ENCODE peak calls at places on chromosomes 5 and 9, in four cellular contexts. C is iPS DF 6.9, L is brain microvascular endothelial cell, W is tibial artery. H is an unnamed sample.

GRCh38 chr5:11520241-11520929 is 383.9 kb downstream of the CTNND2 start:
- DNase-seq in L (no peak), W (no peak), C (no peak), H (no peak)

GRCh38 chr5:133892774-133893173 is 75.7 kb downstream of the C5orf15 start:
- DNase-seq in W (no peak), C (no peak), L (no peak), H (no peak)

GRCh38 chr9:92138157-92138959 is 23.1 kb upstream of the SPTLC1 start:
- DNase-seq in W (no peak), L (peak; percentile 43), C (peak; percentile 68), H (no peak)

GRCh38 chr5:176810687-176811501 is 535 bp downstream of the UNC5A start:
- DNase-seq in L (no peak), C (no peak), W (no peak), H (no peak)

GRCh38 chr5:143262393-143263174 is 140.9 kb downstream of the NR3C1 start:
- DNase-seq in L (peak; percentile 93), C (no peak), W (no peak), H (no peak)

GRCh38 chr5:50595199-50595598 is 71.2 kb upstream of the PARP8 start:
- DNase-seq in W (no peak), C (no peak), L (peak; percentile 82), H (no peak)

GRCh38 chr5:44993286-44993685 is 184.5 kb downstream of the MRPS30 start:
- DNase-seq in L (no peak), C (no peak), W (no peak), H (no peak)

GRCh38 chr5:11851965-11852745 is 52.1 kb downstream of the CTNND2 start:
- DNase-seq in C (no peak), L (no peak), W (no peak), H (no peak)

GRCh38 chr9:113775714-113776113 is 100.4 kb upstream of the ZNF618 start:
- DNase-seq in W (no peak), L (no peak), C (no peak), H (no peak)

GRCh38 chr5:172453206-172453985 is 929 bp downstream of the SH3PXD2B start:
- DNase-seq in W (no peak), C (no peak), L (peak; percentile 66), H (no peak)

GRCh38 chr5:42656661-42657035 is 100.0 kb upstream of the CCDC152 start:
- DNase-seq in L (no peak), C (no peak), W (no peak), H (no peak)

GRCh38 chr9:88579363-88579715 is 44.4 kb downstream of the NXNL2 start:
- DNase-seq in W (no peak), L (no peak), C (no peak), H (no peak)

GRCh38 chr5:139383275-139383992 is at the start of gene SLC23A1:
- DNase-seq in W (no peak), C (no peak), L (no peak), H (no peak)

GRCh38 chr5:17012289-17012688 is 76.2 kb upstream of the MYO10 start:
- DNase-seq in L (peak; percentile 39), C (no peak), W (no peak), H (no peak)

GRCh38 chr5:168214071-168214470 is 77.4 kb upstream of the WWC1 start:
- DNase-seq in L (no peak), C (no peak), W (no peak), H (no peak)

GRCh38 chr9:34379334-34380033 is 2.8 kb upstream of the MYORG start:
- DNase-seq in W (peak; percentile 89), L (peak; percentile 79), C (peak; percentile 96), H (peak; percentile 56)

GRCh38 chr5:81268797-81269196 is 32.6 kb upstream of the ZCCHC9 start:
- DNase-seq in L (peak; percentile 64), W (no peak), C (no peak), H (peak; percentile 39)

GRCh38 chr5:170986598-170986997 is 124.8 kb downstream of the RANBP17 start:
- DNase-seq in L (no peak), W (no peak), C (no peak), H (no peak)

GRCh38 chr5:134586866-134587524 is 45.6 kb downstream of the SAR1B start:
- DNase-seq in W (peak; percentile 82), C (peak; percentile 93), L (peak; percentile 66), H (peak; percentile 24)

GRCh38 chr5:111197523-111197922 is 26.7 kb upstream of the CAMK4 start:
- DNase-seq in C (no peak), W (peak; percentile 27), L (no peak), H (no peak)

GRCh38 chr9:94014066-94014654 is 59.0 kb upstream of the BARX1 start:
- DNase-seq in C (peak; percentile 11), L (peak; percentile 30), W (no peak), H (no peak)

GRCh38 chr5:133581348-133581747 is 31.0 kb downstream of the FSTL4 start:
- DNase-seq in L (no peak), W (no peak), C (no peak), H (no peak)

GRCh38 chr9:75359638-75360037 is 271.3 kb downstream of the OSTF1 start:
- DNase-seq in C (no peak), L (no peak), W (no peak), H (no peak)

GRCh38 chr5:109936996-109937395 is 247.3 kb downstream of the MAN2A1 start:
- DNase-seq in L (no peak), W (no peak), C (no peak), H (no peak)

GRCh38 chr9:70303268-70303667 is 44.5 kb downstream of the SMC5 start:
- DNase-seq in C (no peak), L (no peak), W (no peak), H (no peak)

GRCh38 chr5:139740138-139740992 is 55.2 kb upstream of the PSD2 start:
- DNase-seq in L (no peak), W (no peak), C (no peak), H (no peak)

GRCh38 chr5:125269926-125270325 is 523.5 kb upstream of the ZNF608 start:
- DNase-seq in L (no peak), W (no peak), C (no peak), H (no peak)

GRCh38 chr5:89350684-89351083 is 467.7 kb upstream of the MEF2C start:
- DNase-seq in W (no peak), C (no peak), L (no peak), H (no peak)

GRCh38 chr5:148382961-148383360 is 797 bp upstream of the FBXO38 start:
- DNase-seq in W (no peak), L (no peak), C (no peak), H (no peak)
- H3K27ac ChIP-seq in W (peak overlapping the region; percentile 93), L (no peak overlapping the region), C (no peak overlapping the region), H (peak overlapping the region; percentile 66)

GRCh38 chr5:150497274-150497988 is 10.5 kb upstream of the NDST1 start:
- DNase-seq in C (no peak), W (peak; percentile 83), L (peak; percentile 96), H (no peak)
- H3K27ac ChIP-seq in C (no peak overlapping the region), W (peak overlapping the region; percentile 73), L (peak overlapping the region; percentile 84), H (no peak overlapping the region)

GRCh38 chr5:6915574-6915973 is 202.3 kb downstream of the TENT4A start:
- DNase-seq in L (no peak), C (no peak), W (no peak), H (no peak)

DNA sequence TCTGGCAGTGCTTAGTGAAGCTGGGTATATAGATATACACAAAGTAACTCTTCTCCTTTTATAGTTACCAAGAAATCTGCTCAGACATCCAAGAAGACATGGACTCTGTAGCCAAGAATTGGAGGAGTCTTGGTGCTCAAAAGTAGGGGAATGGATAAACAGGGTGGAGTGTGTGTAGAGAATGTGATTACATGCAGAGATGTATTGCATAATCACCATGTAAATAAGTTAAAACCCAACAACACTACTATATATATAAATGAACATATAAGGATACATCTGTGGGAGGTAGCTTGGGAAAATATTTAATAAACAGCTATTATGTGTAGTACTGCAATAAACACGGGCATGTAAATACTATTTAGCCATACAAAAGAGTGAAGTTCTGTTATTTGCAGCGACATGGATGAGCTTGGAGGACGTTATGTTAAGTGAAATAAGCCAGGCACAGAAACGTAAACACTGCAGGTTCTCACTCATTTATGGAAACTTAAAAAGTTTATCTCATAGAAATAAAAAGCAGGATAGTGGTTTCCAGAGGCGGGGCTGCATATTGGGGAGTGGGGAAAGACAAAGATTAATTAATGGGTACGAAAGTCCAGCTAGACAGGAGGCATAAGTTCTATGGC is 207.5 kb downstream of the TENT4A start:
- DNase-seq in W (no peak), L (no peak), C (no peak), H (no peak)
- H3K27ac ChIP-seq in W (no peak overlapping the region), L (no peak overlapping the region), C (no peak overlapping the region), H (no peak overlapping the region)

DNA sequence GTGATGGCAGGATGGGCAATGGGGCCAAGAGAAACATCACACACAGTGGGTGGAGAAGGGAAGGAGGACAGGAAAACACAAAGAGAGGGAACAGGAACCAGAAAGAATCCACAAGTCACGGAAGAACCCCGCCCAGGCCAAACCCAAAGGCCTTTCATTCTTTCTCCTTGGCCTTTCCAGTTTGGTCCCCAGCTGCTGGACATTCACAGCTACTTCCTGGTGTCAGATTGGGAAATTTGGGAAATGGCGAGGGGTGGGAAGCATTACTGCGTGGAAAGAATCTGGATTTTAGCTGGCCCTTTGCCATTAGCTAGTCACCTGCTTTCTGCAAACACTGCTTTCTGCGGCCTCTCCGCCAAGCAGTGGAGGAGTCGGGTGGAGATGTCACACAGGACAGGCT is 82.5 kb downstream of the GLDC start:
- DNase-seq in L (no peak), W (no peak), C (no peak), H (no peak)
- H3K27ac ChIP-seq in L (no peak overlapping the region), W (no peak overlapping the region), C (no peak overlapping the region), H (no peak overlapping the region)

GRCh38 chr5:76808142-76808691 is 10.6 kb upstream of the F2RL1 start:
- DNase-seq in C (peak; percentile 93), L (no peak), W (no peak), H (no peak)
- H3K27ac ChIP-seq in C (no peak overlapping the region), L (peak overlapping the region; percentile 99), W (no peak overlapping the region), H (no peak overlapping the region)

DNA sequence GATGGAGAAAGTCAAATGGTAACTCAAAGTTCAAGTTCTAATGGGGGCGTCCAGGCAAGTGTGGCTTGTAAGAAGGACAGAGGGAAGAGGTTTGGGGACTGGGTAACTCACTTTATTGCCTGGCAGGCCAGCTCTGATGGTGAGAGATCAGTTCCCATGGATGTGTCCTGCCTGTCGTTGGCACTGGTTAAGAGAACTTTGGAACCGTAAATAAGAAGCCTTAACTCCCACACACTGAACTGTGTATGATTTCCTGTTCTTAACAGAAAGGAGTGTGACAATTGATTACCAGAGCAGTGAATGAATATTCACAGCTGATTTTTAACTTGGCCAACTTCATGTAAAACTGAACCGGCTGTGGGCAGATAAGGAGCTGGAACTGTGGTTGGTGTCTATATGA is 63.2 kb downstream of the MEGF10 start:
- DNase-seq in L (no peak), C (no peak), W (no peak), H (no peak)
- H3K27ac ChIP-seq in L (no peak overlapping the region), C (no peak overlapping the region), W (no peak overlapping the region), H (no peak overlapping the region)

GRCh38 chr9:114869845-114870244 is 60.5 kb downstream of the TNFSF8 start:
- DNase-seq in W (no peak), L (no peak), C (peak; percentile 29), H (no peak)
- H3K27ac ChIP-seq in W (no peak overlapping the region), L (no peak overlapping the region), C (no peak overlapping the region), H (no peak overlapping the region)

GRCh38 chr9:37002036-37002412 is 32.0 kb downstream of the PAX5 start:
- DNase-seq in W (no peak), L (no peak), C (no peak), H (no peak)
- H3K27ac ChIP-seq in W (no peak overlapping the region), L (no peak overlapping the region), C (no peak overlapping the region), H (peak overlapping the region; percentile 62)

DNA sequence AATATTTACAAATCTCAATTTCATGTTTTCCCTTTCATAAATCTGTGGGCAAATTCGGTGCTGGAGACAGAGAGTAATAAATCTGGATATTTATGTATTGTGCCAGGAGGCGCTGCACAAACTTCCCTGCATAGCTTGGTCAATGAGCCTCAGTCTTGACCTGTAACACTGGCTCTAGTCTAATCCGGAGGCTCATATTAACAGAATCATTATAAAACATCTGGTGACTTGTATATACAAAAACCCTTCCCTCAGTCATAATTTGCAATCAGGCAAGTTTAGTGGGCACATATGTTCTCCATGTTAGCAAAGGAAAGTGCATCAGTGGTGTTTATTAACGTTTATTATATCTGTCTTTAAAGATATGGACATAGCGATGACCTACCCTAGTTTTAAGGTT is 104.0 kb upstream of the BNC2 start:
- DNase-seq in W (no peak), L (no peak), C (no peak), H (no peak)
- H3K27ac ChIP-seq in W (no peak overlapping the region), L (no peak overlapping the region), C (no peak overlapping the region), H (no peak overlapping the region)